ENCODE peak calls at places on chromosomes 5 and 9, in seven cellular contexts. P is nephron progenitor cell, F is K562, S is H9, A is WTC11, N is AG04449, C is WERI-Rb-1. W is an unnamed sample.

GRCh38 chr5:135950611-135951010 is 4.2 kb downstream of the LECT2 start:
- DNase-seq in P (no peak), F (no peak), S (no peak), A (no peak), N (peak; percentile 33), C (no peak), W (no peak)

GRCh38 chr5:88944751-88945507 is 61.9 kb upstream of the MEF2C start:
- DNase-seq in P (no peak), F (no peak), S (no peak), A (no peak), N (no peak), C (no peak), W (no peak)

GRCh38 chr5:24314106-24314505 is 330.7 kb downstream of the CDH10 start:
- DNase-seq in P (no peak), F (no peak), S (no peak), A (no peak), N (no peak), C (no peak), W (no peak)

GRCh38 chr5:6712136-6712581 is 1.1 kb upstream of the TENT4A start:
- DNase-seq in P (peak; percentile 61), F (peak; percentile 53), S (peak; percentile 56), A (peak; percentile 48), N (no peak), C (peak; percentile 65), W (peak; percentile 61)

GRCh38 chr5:76397200-76397599 is 5.9 kb upstream of the IQGAP2 start:
- DNase-seq in P (no peak), F (no peak), S (no peak), A (no peak), N (no peak), C (no peak), W (no peak)

GRCh38 chr5:160011471-160011870 is 2.5 kb downstream of the TTC1 start:
- DNase-seq in P (no peak), F (no peak), S (no peak), A (no peak), N (no peak), C (no peak), W (no peak)

GRCh38 chr5:98415663-98416062 is 357.8 kb upstream of the RGMB start:
- DNase-seq in P (no peak), F (no peak), S (no peak), A (no peak), N (no peak), C (no peak), W (no peak)

GRCh38 chr5:40227366-40227765 is 452.3 kb upstream of the PTGER4 start:
- DNase-seq in P (no peak), F (no peak), S (no peak), A (no peak), N (no peak), C (no peak), W (no peak)

DNA sequence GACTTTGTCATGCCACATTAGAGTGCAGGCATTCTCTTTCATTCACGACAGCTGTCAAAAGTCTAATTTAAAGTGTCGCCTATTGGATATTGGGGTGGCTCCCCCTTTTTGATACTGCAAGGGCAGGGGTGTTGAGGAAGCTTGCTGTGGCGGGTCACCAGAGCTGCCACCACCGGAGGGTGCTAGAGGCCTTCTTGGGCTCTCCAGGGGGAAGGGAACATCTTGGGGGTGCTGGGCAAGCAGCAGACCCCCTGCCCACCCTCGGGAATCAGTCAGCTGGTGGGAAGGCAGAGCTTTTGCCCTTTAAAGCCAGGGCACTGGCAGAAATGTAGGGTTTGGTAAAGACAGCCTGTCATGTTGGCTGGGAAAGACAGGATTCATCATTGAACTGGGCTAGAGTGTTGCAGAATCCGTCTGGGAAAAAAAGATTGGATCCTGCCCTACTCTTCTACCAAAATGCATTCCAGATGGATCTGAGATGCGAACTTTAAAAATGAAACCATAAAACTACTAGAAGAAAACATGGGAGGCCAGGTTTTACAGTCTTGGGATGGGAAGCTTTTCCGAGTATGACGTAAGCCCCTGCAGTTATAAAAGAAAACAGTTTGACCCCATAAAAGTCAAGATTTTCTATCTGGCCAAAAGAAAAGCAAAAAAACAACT is 22.3 kb downstream of the COL5A1 start:
- DNase-seq in P (peak; percentile 2), F (no peak), S (no peak), A (peak; percentile 48), N (no peak), C (no peak), W (no peak)
- TF ChIP-seq CTCF in P (no peak), F (no peak), S (peak; percentile 65), A (peak; percentile 30), N (peak; percentile 35), C (peak; percentile 62), W (no peak)

DNA sequence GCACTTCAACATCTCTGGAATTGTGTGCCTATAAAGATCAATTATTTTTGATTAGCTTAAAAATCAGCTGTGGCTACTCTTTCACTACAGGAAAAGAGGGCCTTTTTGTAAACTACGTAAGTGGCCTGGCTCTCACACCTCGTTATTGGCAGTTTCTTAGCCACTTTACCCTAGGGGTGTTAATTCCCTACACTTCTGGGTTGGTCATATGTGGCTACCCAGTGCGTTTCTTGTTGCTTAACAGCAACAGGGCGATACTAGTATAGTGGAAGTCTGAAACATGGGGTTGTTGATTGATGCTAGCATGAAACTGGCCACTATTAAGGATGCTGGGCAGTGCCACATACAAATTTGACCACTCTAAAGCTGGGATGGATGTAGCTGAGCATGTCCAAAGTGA is 174.7 kb upstream of the CDH12 start:
- DNase-seq in P (no peak), F (no peak), S (no peak), A (no peak), N (no peak), C (no peak), W (no peak)
- TF ChIP-seq CTCF in P (no peak), F (no peak), S (no peak), A (no peak), N (no peak), C (no peak), W (no peak)

GRCh38 chr5:153498516-153498915 is 8.0 kb downstream of the GRIA1 start:
- DNase-seq in P (no peak), F (no peak), S (no peak), A (no peak), N (no peak), C (no peak), W (no peak)

GRCh38 chr5:153491408-153491807 is 938 bp downstream of the GRIA1 start:
- DNase-seq in P (peak; percentile 8), F (no peak), S (no peak), A (no peak), N (no peak), C (no peak), W (no peak)

GRCh38 chr5:153496835-153497234 is 6.4 kb downstream of the GRIA1 start:
- DNase-seq in P (no peak), F (peak; percentile 7), S (no peak), A (no peak), N (no peak), C (peak; percentile 24), W (no peak)
- TF ChIP-seq CTCF in P (peak; percentile 76), F (peak; percentile 41), S (peak; percentile 83), A (peak; percentile 51), N (peak; percentile 64), C (peak; percentile 47), W (peak; percentile 86)

GRCh38 chr5:5497132-5497748 is 74.8 kb downstream of the ICE1 start:
- DNase-seq in P (peak; percentile 54), F (peak; percentile 65), S (peak; percentile 74), A (peak; percentile 55), N (no peak), C (peak; percentile 82), W (peak; percentile 72)
- TF ChIP-seq CTCF in P (peak; percentile 70), F (peak; percentile 88), S (peak; percentile 82), A (no peak), N (peak; percentile 74), C (peak; percentile 96), W (peak; percentile 41)

GRCh38 chr5:150256416-150257064 is 33.0 kb downstream of the CAMK2A start:
- DNase-seq in P (peak; percentile 51), F (peak; percentile 46), S (peak; percentile 62), A (peak; percentile 74), N (no peak), C (peak; percentile 83), W (peak; percentile 60)
- TF ChIP-seq CTCF in P (peak; percentile 27), F (peak; percentile 55), S (peak; percentile 65), A (no peak), N (no peak), C (peak; percentile 89), W (no peak)

GRCh38 chr9:135727257-135727875 is 25.4 kb downstream of the KCNT1 start:
- DNase-seq in P (no peak), F (no peak), S (no peak), A (no peak), N (no peak), C (no peak), W (no peak)

GRCh38 chr9:135724186-135724797 is 22.3 kb downstream of the KCNT1 start:
- DNase-seq in P (no peak), F (no peak), S (no peak), A (no peak), N (no peak), C (no peak), W (no peak)

GRCh38 chr9:135728436-135729110 is 26.6 kb downstream of the KCNT1 start:
- DNase-seq in P (no peak), F (no peak), S (no peak), A (no peak), N (no peak), C (no peak), W (no peak)

GRCh38 chr9:135729480-135729879 is 27.5 kb downstream of the KCNT1 start:
- DNase-seq in P (no peak), F (no peak), S (no peak), A (no peak), N (no peak), C (no peak), W (no peak)

DNA sequence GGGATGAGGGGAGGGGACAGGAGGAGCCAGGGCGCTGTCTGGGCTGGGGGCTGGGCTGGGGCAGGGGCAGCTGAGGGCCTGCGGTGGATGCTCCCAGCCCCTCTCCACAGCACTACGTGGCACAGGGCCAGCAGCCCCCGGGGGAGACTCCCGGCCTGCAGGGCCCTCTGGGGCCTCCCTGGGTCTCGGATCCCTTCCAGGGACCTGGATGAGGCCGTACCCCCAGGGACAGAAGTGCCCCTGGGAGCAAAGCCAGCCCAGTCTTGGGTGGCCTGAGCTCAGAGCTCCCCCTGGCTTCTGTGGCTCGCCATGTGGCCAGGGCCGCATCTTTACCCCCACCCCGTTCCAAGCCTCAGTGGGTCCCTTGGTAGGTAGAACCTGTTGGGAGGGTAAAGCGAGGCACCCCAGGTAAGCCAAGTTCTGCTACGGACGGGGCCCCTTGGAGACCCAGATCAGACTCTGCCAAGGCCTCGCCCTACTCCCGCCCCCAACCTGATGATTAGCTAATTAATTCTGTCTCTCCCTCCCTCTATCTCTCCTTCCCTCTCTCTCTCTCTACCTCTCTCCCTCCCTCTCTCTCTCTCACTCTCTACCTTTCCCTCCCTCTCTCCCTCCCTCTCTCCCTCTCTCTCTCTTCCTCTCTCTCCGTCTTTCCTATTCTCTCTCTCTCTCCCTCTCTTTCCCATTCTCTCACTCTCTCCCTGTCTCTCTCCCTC is 24.3 kb downstream of the KCNT1 start:
- DNase-seq in P (no peak), F (no peak), S (no peak), A (no peak), N (no peak), C (no peak), W (no peak)
- TF ChIP-seq CTCF in P (no peak), F (peak; percentile 42), S (peak; percentile 38), A (no peak), N (no peak), C (peak; percentile 50), W (no peak)

GRCh38 chr5:84450617-84451414 is 66.1 kb upstream of the EDIL3 start:
- DNase-seq in P (no peak), F (no peak), S (no peak), A (no peak), N (no peak), C (no peak), W (no peak)
- TF ChIP-seq CTCF in P (peak; percentile 25), F (no peak), S (peak; percentile 55), A (no peak), N (peak; percentile 14), C (peak; percentile 9), W (peak; percentile 34)

GRCh38 chr9:80285325-80285724 is 713.6 kb downstream of the TLE4 start:
- DNase-seq in P (no peak), F (no peak), S (no peak), A (peak; percentile 14), N (no peak), C (peak; percentile 36), W (no peak)
- TF ChIP-seq CTCF in P (no peak), F (no peak), S (peak; percentile 63), A (no peak), N (peak; percentile 1), C (peak; percentile 45), W (no peak)